ENCODE peak calls at places on chromosomes 3 and 15, in ten cellular contexts. B, L, W, Z, R, A, O, F, Q and U are unnamed samples.

GRCh38 chr15:54604963-54605362 is 591.8 kb downstream of the RSL24D1 start:
- ATAC-seq in L (no peak), R (no peak), O (no peak), Q (no peak), Z (no peak), F (no peak), B (no peak), A (no peak), W (no peak), U (peak)

GRCh38 chr3:128725547-128725931 is 444 bp upstream of the RAB7A start:
- ATAC-seq in B (no peak), O (no peak), F (peak), A (no peak), L (no peak), Z (no peak), R (no peak), W (no peak), Q (no peak), U (peak)

GRCh38 chr15:83287541-83288027 is 3.1 kb upstream of the BNC1 start:
- ATAC-seq in W (no peak), O (peak), Q (no peak), A (no peak), F (no peak), B (peak), L (peak), Z (no peak), R (no peak), U (no peak)

GRCh38 chr3:177705976-177706866 is 508.9 kb upstream of the TBL1XR1 start:
- ATAC-seq in A (no peak), Q (no peak), O (no peak), B (no peak), F (peak), W (peak), R (no peak), L (no peak), Z (no peak), U (no peak)

GRCh38 chr3:187531831-187532230 is 138.4 kb downstream of the SST start:
- ATAC-seq in B (no peak), L (no peak), Z (no peak), W (no peak), R (no peak), Q (no peak), O (no peak), A (no peak), F (no peak), U (no peak)

GRCh38 chr3:61896251-61896650 is 334.9 kb downstream of the PTPRG start:
- ATAC-seq in F (no peak), B (no peak), R (no peak), W (no peak), O (no peak), L (no peak), A (peak), Q (no peak), Z (no peak), U (no peak)

GRCh38 chr15:77784361-77785292 is 151.9 kb upstream of the LINGO1 start:
- ATAC-seq in F (no peak), Q (peak), L (peak), O (no peak), W (no peak), R (peak), Z (no peak), A (no peak), B (peak), U (no peak)

GRCh38 chr3:126102011-126102410 is 18.1 kb upstream of the SLC41A3 start:
- ATAC-seq in B (no peak), L (no peak), Z (no peak), A (no peak), R (no peak), Q (no peak), F (no peak), O (no peak), W (peak), U (no peak)

GRCh38 chr15:40762919-40763800 is 708 bp upstream of the GCHFR start:
- ATAC-seq in L (no peak), Q (peak), B (peak), W (peak), F (no peak), A (peak), R (peak), O (peak), Z (peak), U (peak)

GRCh38 chr15:81002254-81003022 is 1.7 kb downstream of the TLNRD1 start:
- ATAC-seq in B (peak), A (no peak), F (no peak), Z (no peak), R (no peak), W (no peak), O (no peak), Q (no peak), L (no peak), U (no peak)

GRCh38 chr3:100041328-100041749 is 73.0 kb downstream of the FILIP1L start:
- ATAC-seq in R (no peak), A (peak), O (peak), L (peak), Q (no peak), B (peak), W (peak), F (no peak), Z (no peak), U (no peak)

GRCh38 chr3:186418601-186419238 is 56.7 kb upstream of the DGKG start:
- ATAC-seq in L (peak), Q (no peak), W (no peak), A (no peak), R (no peak), B (no peak), O (no peak), Z (peak), F (no peak), U (no peak)

GRCh38 chr15:100529556-100529955 is 806 bp upstream of the CERS3 start:
- ATAC-seq in B (no peak), L (no peak), R (no peak), W (no peak), Z (no peak), F (no peak), Q (no peak), A (no peak), O (no peak), U (no peak)

GRCh38 chr15:92648190-92648875 is 7.2 kb downstream of the FAM174B start:
- ATAC-seq in B (no peak), F (no peak), A (peak), L (no peak), W (no peak), Z (no peak), R (no peak), Q (no peak), O (no peak), U (no peak)

GRCh38 chr15:64773606-64774555 is 1.5 kb downstream of the RBPMS2 start:
- ATAC-seq in F (no peak), B (no peak), O (no peak), W (no peak), L (peak), R (no peak), A (no peak), Z (no peak), Q (no peak), U (no peak)

GRCh38 chr3:172705166-172705565 is 5.7 kb downstream of the NCEH1 start:
- ATAC-seq in W (no peak), F (no peak), L (no peak), B (no peak), Z (no peak), A (no peak), R (no peak), O (no peak), Q (no peak), U (no peak)

GRCh38 chr3:195736866-195737490 is 16.2 kb downstream of the MUC20 start:
- ATAC-seq in B (no peak), Z (no peak), L (no peak), O (no peak), W (no peak), A (no peak), R (no peak), Q (no peak), F (no peak), U (no peak)

GRCh38 chr15:57158589-57158988 is 217.7 kb upstream of the CGNL1 start:
- ATAC-seq in R (no peak), O (peak), B (no peak), Q (no peak), L (peak), Z (no peak), A (peak), F (no peak), W (peak), U (no peak)

GRCh38 chr15:45185903-45186770 is 1.6 kb downstream of the SHF start:
- ATAC-seq in R (no peak), Q (no peak), A (peak), B (peak), O (no peak), L (peak), F (no peak), Z (no peak), W (peak), U (no peak)

GRCh38 chr3:28958656-28959055 is 322.2 kb upstream of the RBMS3 start:
- ATAC-seq in R (no peak), W (no peak), Z (no peak), O (no peak), Q (no peak), A (no peak), F (no peak), L (no peak), B (no peak), U (no peak)

GRCh38 chr3:53160335-53160659 is 712 bp upstream of the PRKCD start:
- ATAC-seq in B (no peak), Z (no peak), O (no peak), W (no peak), F (no peak), R (no peak), A (no peak), L (no peak), Q (no peak), U (no peak)

GRCh38 chr3:9507586-9508578 is 45.7 kb downstream of the LHFPL4 start:
- ATAC-seq in W (no peak), Z (peak), Q (no peak), O (no peak), B (no peak), A (no peak), R (no peak), L (no peak), F (no peak), U (no peak)

GRCh38 chr3:67601919-67602608 is 52.3 kb downstream of the SUCLG2 start:
- ATAC-seq in R (peak), O (no peak), L (no peak), A (no peak), W (no peak), Q (peak), Z (peak), B (no peak), F (peak), U (no peak)